ENCODE peak calls at places on chromosomes 2 and 18, in seven cellular contexts. U is right atrium auricular region; N is colonic mucosa; R is astrocyte of the spinal cord; M is naive thymus-derived CD4-positive, alpha-beta T cell; Z is ovary; B is fibroblast of pulmonary artery. P is an unnamed sample.

GRCh38 chr18:42105382-42105781 is 150.3 kb downstream of the PIK3C3 start:
- DNase-seq in M (no peak), U (no peak), N (no peak), R (no peak), Z (no peak), B (no peak), P (no peak)

GRCh38 chr2:191800874-191801273 is 46.0 kb downstream of the CAVIN2 start:
- DNase-seq in Z (no peak), R (no peak), U (no peak), B (peak; percentile 11), M (no peak), N (no peak), P (no peak)

GRCh38 chr18:52869942-52870907 is 530.2 kb downstream of the DCC start:
- DNase-seq in N (no peak), U (no peak), M (no peak), Z (no peak), R (no peak), B (no peak), P (no peak)

GRCh38 chr2:38498039-38498438 is 104.7 kb downstream of the HNRNPLL start:
- DNase-seq in M (no peak), Z (no peak), N (no peak), R (no peak), B (no peak), U (no peak), P (no peak)

GRCh38 chr18:30982285-30982992 is 60.1 kb downstream of the DSC3 start:
- DNase-seq in N (peak; percentile 53), U (no peak), R (no peak), M (no peak), B (no peak), Z (no peak), P (no peak)

GRCh38 chr2:26847663-26848335 is at the start of gene DPYSL5:
- DNase-seq in Z (peak; percentile 23), U (no peak), N (no peak), B (no peak), R (no peak), M (peak; percentile 18), P (no peak)

GRCh38 chr18:5895886-5896740 is 791 bp upstream of the TMEM200C start:
- DNase-seq in R (peak; percentile 77), N (no peak), Z (peak; percentile 48), M (no peak), U (no peak), B (no peak), P (no peak)

GRCh38 chr2:74999464-74999863 is 41.0 kb downstream of the POLE4 start:
- DNase-seq in U (no peak), R (no peak), Z (no peak), N (no peak), M (no peak), B (no peak), P (no peak)

GRCh38 chr2:33000986-33001385 is 54.2 kb downstream of the LTBP1 start:
- DNase-seq in Z (no peak), M (no peak), U (no peak), N (no peak), B (peak; percentile 17), R (peak; percentile 66), P (no peak)

GRCh38 chr2:36565712-36566111 is 32.3 kb downstream of the FEZ2 start:
- DNase-seq in Z (no peak), R (no peak), N (no peak), U (no peak), M (no peak), B (no peak), P (no peak)

GRCh38 chr18:8379187-8379941 is 229.9 kb upstream of the RAB12 start:
- DNase-seq in B (no peak), U (no peak), N (no peak), R (no peak), M (no peak), Z (no peak), P (no peak)

GRCh38 chr18:54280206-54280550 is 10.9 kb downstream of the POLI start:
- DNase-seq in U (no peak), B (no peak), M (no peak), R (no peak), N (no peak), Z (no peak), P (no peak)

GRCh38 chr2:160087854-160088745 is 25.7 kb upstream of the PLA2R1 start:
- DNase-seq in R (no peak), N (no peak), B (peak; percentile 49), M (no peak), U (no peak), Z (no peak), P (no peak)

GRCh38 chr2:141498561-141498960 is 632.3 kb downstream of the LRP1B start:
- DNase-seq in M (no peak), N (no peak), U (no peak), Z (no peak), R (peak; percentile 43), B (peak; percentile 33), P (no peak)

GRCh38 chr2:37389984-37390765 is 45.7 kb downstream of the QPCT start:
- DNase-seq in Z (no peak), B (peak; percentile 92), U (no peak), N (no peak), M (peak; percentile 72), R (peak; percentile 85), P (peak; percentile 76)

GRCh38 chr2:44939074-44940052 is 2.1 kb upstream of the SIX3 start:
- DNase-seq in R (no peak), U (no peak), M (no peak), N (no peak), B (no peak), Z (no peak), P (no peak)

GRCh38 chr2:170813611-170814550 is 2.8 kb upstream of the GAD1 start:
- DNase-seq in Z (no peak), M (peak; percentile 26), N (no peak), R (peak; percentile 50), U (no peak), B (peak; percentile 61), P (peak; percentile 18)

GRCh38 chr2:232988444-232988843 is 24.6 kb downstream of the NGEF start:
- DNase-seq in N (peak; percentile 85), B (peak; percentile 93), Z (peak; percentile 50), U (no peak), M (no peak), R (peak; percentile 98), P (peak; percentile 93)

GRCh38 chr2:197152451-197153228 is 157.9 kb downstream of the ANKRD44 start:
- DNase-seq in N (no peak), B (peak; percentile 67), Z (no peak), U (no peak), R (peak; percentile 55), M (peak; percentile 53), P (no peak)

GRCh38 chr18:73043231-73044000 is 175.6 kb upstream of the NETO1 start:
- DNase-seq in M (no peak), B (no peak), U (no peak), Z (no peak), N (no peak), R (no peak), P (no peak)

GRCh38 chr2:67627456-67627855 is 230.3 kb downstream of the ETAA1 start:
- DNase-seq in B (no peak), R (no peak), M (no peak), U (no peak), N (no peak), Z (no peak), P (no peak)

GRCh38 chr2:67626076-67626475 is 228.9 kb downstream of the ETAA1 start:
- DNase-seq in R (no peak), B (no peak), N (no peak), U (no peak), Z (no peak), M (no peak), P (no peak)

GRCh38 chr2:67626656-67627055 is 229.5 kb downstream of the ETAA1 start:
- DNase-seq in Z (no peak), U (no peak), N (no peak), R (peak; percentile 81), M (no peak), B (peak; percentile 83), P (peak; percentile 52)

GRCh38 chr2:67631474-67631873 is 234.3 kb downstream of the ETAA1 start:
- DNase-seq in Z (no peak), N (no peak), R (no peak), B (peak; percentile 73), U (no peak), M (no peak), P (no peak)

GRCh38 chr2:67628892-67629291 is 231.8 kb downstream of the ETAA1 start:
- DNase-seq in B (no peak), R (no peak), M (no peak), N (no peak), Z (no peak), U (no peak), P (no peak)
- H3K4me3 ChIP-seq in B (no peak overlapping the region), R (no peak overlapping the region), M (no peak overlapping the region), N (no peak overlapping the region), Z (no peak overlapping the region), U (no peak overlapping the region), P (no peak overlapping the region)

GRCh38 chr2:30235008-30235655 is 3.8 kb downstream of the LBH start:
- DNase-seq in M (peak; percentile 66), N (no peak), R (no peak), B (no peak), Z (no peak), U (no peak), P (no peak)
- H3K4me3 ChIP-seq in M (peak overlapping the region; percentile 75), N (no peak overlapping the region), R (no peak overlapping the region), B (no peak overlapping the region), Z (no peak overlapping the region), U (no peak overlapping the region), P (no peak overlapping the region)

DNA sequence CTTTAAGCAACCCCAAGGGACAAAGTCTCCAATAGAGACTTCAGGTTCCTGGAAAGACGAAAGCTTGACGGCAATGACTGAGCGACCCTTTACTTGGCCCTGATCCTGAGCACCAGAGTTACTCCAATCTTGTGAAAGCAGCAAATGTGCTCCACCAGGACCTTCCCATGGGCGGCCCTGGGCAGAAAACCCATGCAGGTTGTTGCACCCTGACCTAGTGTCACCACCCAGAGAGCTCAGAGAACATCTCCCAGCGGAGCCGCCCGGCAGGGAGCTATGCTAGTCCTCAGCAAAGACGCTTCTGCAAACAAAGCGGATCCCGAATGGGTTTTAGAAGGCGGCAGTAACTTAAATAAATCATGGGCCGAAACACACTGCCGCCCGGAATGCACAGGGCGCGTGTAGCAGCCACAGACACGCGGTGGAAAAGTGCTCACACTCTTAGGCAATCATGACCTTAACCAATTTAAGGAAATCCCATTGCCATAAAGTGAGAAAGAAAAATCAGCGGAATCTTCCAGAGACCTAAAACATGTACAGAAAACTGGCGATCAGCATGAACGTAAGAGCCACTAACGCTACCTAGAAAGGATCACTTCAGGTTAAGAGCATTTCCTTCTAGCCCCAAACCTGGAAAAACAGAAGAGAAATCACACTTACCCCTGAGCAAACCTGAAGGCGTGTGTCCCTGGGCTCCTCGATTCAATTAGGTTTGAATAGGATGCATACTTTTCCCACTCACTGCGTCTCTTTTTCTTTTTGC is 490 bp downstream of the COL6A3 start:
- DNase-seq in B (peak; percentile 46), N (no peak), Z (peak; percentile 55), R (no peak), M (no peak), U (no peak), P (no peak)
- H3K4me3 ChIP-seq in B (peak overlapping the region; percentile 92), N (peak overlapping the region; percentile 24), Z (peak overlapping the region; percentile 55), R (peak overlapping the region; percentile 73), M (no peak overlapping the region), U (peak overlapping the region; percentile 39), P (peak overlapping the region; percentile 65)

DNA sequence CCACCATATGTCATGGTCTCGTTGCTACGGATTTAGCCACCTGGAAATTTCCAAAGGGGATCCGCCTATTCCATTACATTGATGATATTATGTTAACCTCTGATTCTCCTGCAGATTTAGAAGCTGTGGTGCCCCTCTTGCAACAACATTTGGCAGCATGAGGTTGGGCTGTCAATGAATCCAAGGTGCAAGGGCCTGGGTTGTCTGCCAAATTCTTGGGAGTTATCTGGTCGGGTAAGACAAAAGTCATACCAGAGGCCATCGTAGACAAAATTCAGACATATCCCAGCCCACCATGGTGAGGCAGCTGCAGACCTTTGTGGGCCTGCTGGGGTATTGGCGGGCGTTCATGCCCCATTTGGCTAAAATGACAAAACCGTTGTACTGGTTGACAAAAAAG is 13.6 kb upstream of the C2orf42 start:
- DNase-seq in N (no peak), U (no peak), M (no peak), Z (no peak), B (no peak), R (no peak), P (no peak)
- H3K4me3 ChIP-seq in N (no peak overlapping the region), U (no peak overlapping the region), M (no peak overlapping the region), Z (no peak overlapping the region), B (no peak overlapping the region), R (no peak overlapping the region), P (no peak overlapping the region)

P was measured in skeletal muscle cell.